ENCODE peak calls at places on chromosomes 1 and 21, in six cellular contexts. F is progenitor cell of endocrine pancreas; E is ovary; I is esophagus squamous epithelium; D is IMR-90; N is CD8-positive, alpha-beta T cell. J is an unnamed sample.

GRCh38 chr1:42777860-42778259 is 6.9 kb upstream of the TMEM269 start:
- DNase-seq in F (no peak), E (no peak), I (no peak), D (peak; percentile 46), N (peak; percentile 27), J (no peak)

GRCh38 chr1:225808136-225808535 is 1.8 kb upstream of the EPHX1 start:
- DNase-seq in F (no peak), E (no peak), I (no peak), D (no peak), N (no peak), J (no peak)

GRCh38 chr1:205301220-205301821 is 20.2 kb downstream of the NUAK2 start:
- DNase-seq in F (peak; percentile 70), E (peak; percentile 68), I (no peak), D (peak; percentile 97), N (no peak), J (peak; percentile 94)

GRCh38 chr1:40302475-40302874 is 14.6 kb downstream of the COL9A2 start:
- DNase-seq in F (no peak), E (no peak), I (no peak), D (no peak), N (no peak), J (no peak)

GRCh38 chr1:166597516-166597915 is 241.8 kb upstream of the POGK start:
- DNase-seq in F (no peak), E (no peak), I (no peak), D (no peak), N (no peak), J (no peak)

GRCh38 chr1:27109103-27109822 is 45.7 kb downstream of the SLC9A1 start:
- DNase-seq in F (no peak), E (no peak), I (no peak), D (no peak), N (no peak), J (no peak)

GRCh38 chr1:16122916-16123315 is 33.0 kb downstream of the EPHA2 start:
- DNase-seq in F (no peak), E (no peak), I (no peak), D (peak; percentile 86), N (peak; percentile 29), J (peak; percentile 88)

GRCh38 chr1:42747125-42747524 is 7.1 kb upstream of the CLDN19 start:
- DNase-seq in F (peak; percentile 63), E (peak; percentile 44), I (no peak), D (no peak), N (peak; percentile 61), J (no peak)

GRCh38 chr1:2475571-2475970 is 518 bp upstream of the PLCH2 start:
- DNase-seq in F (no peak), E (no peak), I (no peak), D (no peak), N (no peak), J (no peak)

GRCh38 chr1:201119206-201119814 is 7.1 kb upstream of the CACNA1S start:
- DNase-seq in F (peak; percentile 24), E (no peak), I (no peak), D (peak; percentile 36), N (peak; percentile 54), J (peak; percentile 38)

GRCh38 chr1:200894712-200895447 is at the start of gene INAVA:
- DNase-seq in F (no peak), E (no peak), I (no peak), D (no peak), N (no peak), J (peak; percentile 81)

GRCh38 chr1:56577859-56578663 is 1.3 kb downstream of the PLPP3 start:
- DNase-seq in F (peak; percentile 55), E (peak; percentile 70), I (peak; percentile 12), D (peak; percentile 61), N (no peak), J (peak; percentile 86)

GRCh38 chr1:163361123-163361934 is 39.6 kb downstream of the NUF2 start:
- DNase-seq in F (peak; percentile 8), E (no peak), I (no peak), D (no peak), N (no peak), J (no peak)

GRCh38 chr1:244960904-244961303 is 96.6 kb upstream of the HNRNPU start:
- DNase-seq in F (no peak), E (no peak), I (no peak), D (no peak), N (no peak), J (no peak)

GRCh38 chr1:153790282-153790995 is 15.2 kb downstream of the SLC27A3 start:
- DNase-seq in F (no peak), E (peak; percentile 90), I (no peak), D (peak; percentile 84), N (no peak), J (peak; percentile 62)

GRCh38 chr1:240094043-240094722 is 2.5 kb downstream of the FMN2 start:
- DNase-seq in F (no peak), E (no peak), I (no peak), D (no peak), N (no peak), J (no peak)

GRCh38 chr21:45041351-45041805 is 33.0 kb upstream of the ADARB1 start:
- DNase-seq in F (no peak), E (peak; percentile 61), I (no peak), D (peak; percentile 78), N (no peak), J (peak; percentile 80)

GRCh38 chr21:35511298-35512162 is 462.4 kb upstream of the RUNX1 start:
- DNase-seq in F (no peak), E (no peak), I (no peak), D (peak; percentile 25), N (no peak), J (no peak)

GRCh38 chr1:240765732-240766363 is 153.9 kb upstream of the GREM2 start:
- DNase-seq in F (no peak), E (no peak), I (no peak), D (peak; percentile 81), N (no peak), J (no peak)

GRCh38 chr1:87358219-87358618 is 29.5 kb downstream of the LMO4 start:
- DNase-seq in F (no peak), E (no peak), I (no peak), D (no peak), N (no peak), J (no peak)

GRCh38 chr1:87362834-87363426 is 34.2 kb downstream of the LMO4 start:
- DNase-seq in F (no peak), E (no peak), I (no peak), D (peak; percentile 14), N (no peak), J (no peak)

GRCh38 chr1:87367549-87367948 is 38.9 kb downstream of the LMO4 start:
- DNase-seq in F (no peak), E (no peak), I (no peak), D (no peak), N (no peak), J (no peak)

GRCh38 chr1:87359586-87359985 is 30.9 kb downstream of the LMO4 start:
- DNase-seq in F (no peak), E (no peak), I (no peak), D (no peak), N (no peak), J (no peak)

GRCh38 chr1:87362063-87362833 is 33.6 kb downstream of the LMO4 start:
- DNase-seq in F (no peak), E (no peak), I (no peak), D (no peak), N (no peak), J (no peak)
- TF ChIP-seq CTCF in F (no peak), E (no peak), I (no peak), D (no peak), N (no peak), J (no peak)

DNA sequence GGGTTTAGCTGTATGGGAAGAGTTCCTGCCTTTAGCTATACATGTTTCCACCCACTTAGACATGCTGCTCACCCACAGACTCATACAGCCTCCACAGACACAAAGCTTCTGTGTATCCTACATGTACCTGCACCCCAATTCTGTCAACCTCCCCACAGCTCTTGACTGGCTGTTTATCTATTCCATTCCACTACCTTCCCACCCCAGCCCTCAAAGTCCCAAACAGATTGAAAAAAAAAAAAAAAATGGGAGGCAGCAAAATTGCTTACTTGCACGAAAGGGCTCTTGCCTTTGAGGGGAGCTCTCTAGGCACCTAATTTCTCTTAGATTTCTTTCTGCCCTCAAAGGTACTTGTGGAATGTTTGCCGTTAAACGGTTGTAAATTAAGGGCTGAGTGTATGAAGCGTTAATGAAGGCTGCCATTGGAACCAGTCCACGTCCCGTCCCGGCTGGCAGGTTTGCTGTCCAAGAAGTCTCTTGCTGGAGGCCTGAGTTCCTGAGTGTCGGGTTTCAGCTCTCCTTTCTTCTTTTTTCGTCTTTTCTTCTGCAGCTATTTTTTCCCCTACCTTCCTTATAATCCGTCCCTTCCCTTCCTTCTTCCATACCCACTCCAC is 43.6 kb downstream of the PBX1 start:
- DNase-seq in F (no peak), E (peak; percentile 62), I (no peak), D (peak; percentile 52), N (no peak), J (no peak)
- TF ChIP-seq CTCF in F (no peak), E (no peak), I (no peak), D (no peak), N (no peak), J (no peak)

GRCh38 chr1:34057347-34057746 is 107.7 kb downstream of the CSMD2 start:
- DNase-seq in F (no peak), E (no peak), I (no peak), D (no peak), N (no peak), J (no peak)

GRCh38 chr1:34060331-34060730 is 104.7 kb downstream of the CSMD2 start:
- DNase-seq in F (no peak), E (no peak), I (no peak), D (no peak), N (no peak), J (no peak)

GRCh38 chr1:34060901-34061415 is 104.1 kb downstream of the CSMD2 start:
- DNase-seq in F (no peak), E (no peak), I (no peak), D (no peak), N (no peak), J (peak; percentile 24)

GRCh38 chr1:34055828-34056227 is 109.2 kb downstream of the CSMD2 start:
- DNase-seq in F (no peak), E (no peak), I (no peak), D (no peak), N (no peak), J (no peak)

GRCh38 chr1:34057751-34058150 is 107.3 kb downstream of the CSMD2 start:
- DNase-seq in F (no peak), E (no peak), I (no peak), D (no peak), N (no peak), J (no peak)
- TF ChIP-seq CTCF in F (no peak), E (no peak), I (no peak), D (no peak), N (no peak), J (no peak)

DNA sequence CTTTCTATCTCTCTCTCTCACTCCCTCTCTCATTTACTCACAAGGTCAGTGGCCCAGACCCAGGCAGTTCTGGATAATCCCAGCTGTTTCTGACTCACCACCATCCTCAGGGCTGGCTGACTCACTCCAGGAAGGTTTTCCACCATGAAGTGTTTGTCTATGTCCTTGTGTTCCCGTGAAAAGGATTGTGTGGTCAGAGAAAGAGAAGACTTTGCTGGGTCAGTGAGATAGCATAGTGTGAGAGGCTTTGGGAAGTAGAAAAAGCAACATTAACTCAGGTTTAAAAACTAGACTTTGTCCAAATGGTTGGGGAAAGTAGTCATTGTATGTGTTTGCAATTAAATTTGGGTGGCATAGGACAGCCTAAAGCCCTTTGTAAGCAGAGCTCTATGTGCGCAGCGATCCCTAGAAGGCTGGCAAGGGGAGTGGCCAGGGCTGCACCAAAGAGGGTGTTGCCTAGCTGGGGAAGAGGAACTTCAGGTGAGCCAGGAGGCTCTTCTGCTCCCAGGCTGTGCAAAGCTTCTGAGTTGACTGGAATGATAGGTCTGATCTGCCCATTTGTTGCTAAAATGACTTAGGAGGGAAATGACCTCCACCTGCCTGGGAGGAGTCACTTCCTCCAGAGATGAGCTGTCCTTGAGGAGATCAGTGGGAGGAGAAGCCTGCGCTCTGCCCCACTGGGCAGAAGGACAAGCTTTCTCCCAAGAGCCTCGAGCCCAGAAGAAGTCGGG is 4.9 kb upstream of the CAPN2 start:
- DNase-seq in F (no peak), E (peak; percentile 76), I (no peak), D (peak; percentile 100), N (no peak), J (no peak)
- TF ChIP-seq CTCF in F (no peak), E (no peak), I (no peak), D (no peak), N (no peak), J (no peak)

J was measured in upper lobe of left lung.